ENCODE peak calls at places on chromosomes 12 and 14, in four cellular contexts. W is heart right ventricle, U is breast epithelium, H is HAP-1. S is an unnamed sample. For H3K4me1 and H3K9me3, the result is how much of the 10 kb centered on the place peaks cover.

GRCh38 chr14:23660290-23661226 is 24.4 kb downstream of the DHRS2 start:
- DNase-seq in U (no peak), W (no peak), H (no peak), S (no peak)

GRCh38 chr12:56596815-56597214 is 33.3 kb downstream of the BAZ2A start:
- DNase-seq in U (no peak), W (no peak), H (no peak), S (no peak)

GRCh38 chr12:108356902-108357806 is 18.0 kb upstream of the CMKLR1 start:
- DNase-seq in U (no peak), H (no peak), W (no peak), S (no peak)

GRCh38 chr14:67385618-67386017 is 25.5 kb downstream of the EIF2S1 start:
- DNase-seq in H (no peak), W (no peak), U (no peak), S (no peak)

GRCh38 chr14:28765169-28765906 is 1.2 kb upstream of the FOXG1 start:
- DNase-seq in H (no peak), W (no peak), U (no peak), S (no peak)

GRCh38 chr12:21607701-21608100 is 3.1 kb upstream of the GYS2 start:
- DNase-seq in H (no peak), W (no peak), U (no peak), S (no peak)

GRCh38 chr14:32372154-32372553 is 43.1 kb downstream of the AKAP6 start:
- DNase-seq in U (no peak), H (no peak), W (no peak), S (no peak)

GRCh38 chr14:61498303-61498702 is 176.9 kb downstream of the PRKCH start:
- DNase-seq in W (no peak), U (no peak), H (no peak), S (no peak)

GRCh38 chr14:38070213-38070612 is 137.5 kb upstream of the SSTR1 start:
- DNase-seq in H (no peak), W (no peak), U (no peak), S (no peak)
- H3K4me1 ChIP-seq in H (under half), W (under half), U (under half), S (under half)

GRCh38 chr12:131873293-131873692 is 21.1 kb upstream of the ULK1 start:
- DNase-seq in U (no peak), W (no peak), H (no peak), S (no peak)
- H3K4me3 ChIP-seq in U (no peak), W (no peak), H (no peak), S (no peak)

GRCh38 chr14:105851716-105852377 is 325.5 kb downstream of the TMEM121 start:
- DNase-seq in U (peak), H (no peak), W (no peak), S (peak)

GRCh38 chr14:105853907-105854599 is 327.7 kb downstream of the TMEM121 start:
- DNase-seq in U (no peak), W (no peak), H (no peak), S (no peak)

GRCh38 chr14:105852378-105853088 is 326.1 kb downstream of the TMEM121 start:
- DNase-seq in W (no peak), U (peak), H (no peak), S (peak)

GRCh38 chr14:105854600-105855245 is 328.3 kb downstream of the TMEM121 start:
- DNase-seq in H (no peak), U (no peak), W (no peak), S (peak)

GRCh38 chr14:105853089-105853906 is 326.9 kb downstream of the TMEM121 start:
- DNase-seq in H (no peak), U (peak), W (no peak), S (peak)
- H3K9me3 ChIP-seq in H (under half), U (under half), W (under half), S (under half)

DNA sequence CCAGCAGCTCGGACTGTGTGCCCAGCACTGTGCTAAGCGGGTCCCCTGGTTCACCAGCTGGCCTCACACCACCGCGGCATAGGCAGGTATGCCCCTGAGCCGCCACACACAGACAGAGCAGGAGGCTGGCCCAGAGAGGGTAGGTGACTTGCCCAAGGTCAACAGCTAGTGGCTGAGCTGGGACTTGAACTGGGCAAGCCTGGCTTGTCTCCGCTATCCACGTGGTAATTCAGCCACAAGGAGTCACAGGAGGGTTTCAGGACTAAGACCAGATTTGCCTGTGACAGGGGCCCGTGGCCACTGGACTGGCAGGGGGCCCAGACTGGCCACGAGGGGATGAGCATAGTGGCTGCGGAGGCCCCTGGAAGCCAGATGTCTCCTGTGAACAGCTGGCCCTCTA is 47.7 kb downstream of the NCOR2 start:
- DNase-seq in W (no peak), U (no peak), H (no peak), S (no peak)
- H3K4me1 ChIP-seq in W (half or more), U (under half), H (under half), S (under half)

DNA sequence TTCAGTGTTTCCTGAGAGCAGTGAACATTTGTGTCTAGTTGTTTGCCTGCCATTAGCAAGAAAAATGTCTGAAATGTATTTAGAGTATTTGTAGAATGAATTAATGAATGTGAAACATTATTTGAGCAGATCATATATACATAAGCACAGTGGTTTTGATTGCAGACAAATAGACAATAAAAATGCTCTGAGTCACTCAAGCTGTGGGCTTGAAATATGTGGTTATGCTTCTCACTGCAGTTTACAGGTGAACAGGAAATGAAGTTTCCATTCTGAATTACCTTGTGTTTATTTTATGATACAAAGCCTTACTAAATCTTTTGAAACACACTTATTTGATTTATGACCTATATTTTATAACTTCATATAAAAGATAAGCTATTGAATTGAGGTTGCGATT is 827.7 kb downstream of the TMTC2 start:
- DNase-seq in W (no peak), U (no peak), H (no peak), S (no peak)
- H3K4me3 ChIP-seq in W (no peak), U (no peak), H (no peak), S (no peak)

GRCh38 chr12:20345866-20346265 is 22.5 kb upstream of the PDE3A start:
- DNase-seq in H (no peak), U (no peak), W (no peak), S (no peak)

GRCh38 chr12:20356048-20356447 is 12.3 kb upstream of the PDE3A start:
- DNase-seq in U (no peak), H (no peak), W (no peak), S (no peak)

DNA sequence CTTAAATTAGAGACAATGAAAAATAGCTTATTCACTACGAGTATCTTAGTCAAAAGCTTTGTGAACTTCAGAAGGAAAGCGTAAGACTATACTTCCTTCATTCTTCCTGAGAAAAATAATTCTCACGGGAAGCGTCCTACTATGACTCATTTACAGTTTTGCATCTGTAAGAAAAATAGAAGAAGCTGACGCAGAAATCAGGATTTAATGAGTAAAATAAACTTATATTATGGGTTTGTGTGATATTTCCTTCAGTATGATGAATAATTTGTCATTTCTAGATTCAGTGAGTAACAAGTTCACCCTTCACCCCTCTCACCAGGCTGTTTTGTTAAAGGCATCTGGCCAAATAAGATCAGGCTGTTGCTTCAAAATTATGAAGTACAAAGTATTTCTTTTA is 17.8 kb upstream of the PDE3A start:
- DNase-seq in U (no peak), H (no peak), W (no peak), S (no peak)
- H3K9me3 ChIP-seq in U (under half), H (under half), W (under half), S (under half)

DNA sequence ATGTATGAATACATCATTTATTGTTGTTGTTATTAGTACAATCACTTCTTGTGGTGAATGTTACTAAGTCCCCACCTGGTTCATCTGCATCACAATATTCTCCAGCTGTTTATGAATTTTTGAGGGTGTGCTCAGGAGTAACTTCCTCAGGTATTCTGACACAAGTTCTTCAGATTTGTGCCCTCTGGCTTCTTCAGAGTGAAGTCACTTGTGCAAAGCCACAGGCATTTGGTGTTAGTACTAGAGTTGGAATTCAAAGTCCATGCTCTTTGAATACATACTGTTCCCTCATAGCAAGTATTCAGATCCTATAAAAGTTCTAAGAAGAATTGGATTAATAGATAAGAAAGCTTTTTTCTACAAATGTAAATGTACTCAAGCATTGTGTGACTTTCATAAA is 150.3 kb upstream of the AVPR1A start:
- DNase-seq in U (no peak), W (no peak), H (no peak), S (no peak)
- H3K4me1 ChIP-seq in U (under half), W (under half), H (under half), S (under half)

DNA sequence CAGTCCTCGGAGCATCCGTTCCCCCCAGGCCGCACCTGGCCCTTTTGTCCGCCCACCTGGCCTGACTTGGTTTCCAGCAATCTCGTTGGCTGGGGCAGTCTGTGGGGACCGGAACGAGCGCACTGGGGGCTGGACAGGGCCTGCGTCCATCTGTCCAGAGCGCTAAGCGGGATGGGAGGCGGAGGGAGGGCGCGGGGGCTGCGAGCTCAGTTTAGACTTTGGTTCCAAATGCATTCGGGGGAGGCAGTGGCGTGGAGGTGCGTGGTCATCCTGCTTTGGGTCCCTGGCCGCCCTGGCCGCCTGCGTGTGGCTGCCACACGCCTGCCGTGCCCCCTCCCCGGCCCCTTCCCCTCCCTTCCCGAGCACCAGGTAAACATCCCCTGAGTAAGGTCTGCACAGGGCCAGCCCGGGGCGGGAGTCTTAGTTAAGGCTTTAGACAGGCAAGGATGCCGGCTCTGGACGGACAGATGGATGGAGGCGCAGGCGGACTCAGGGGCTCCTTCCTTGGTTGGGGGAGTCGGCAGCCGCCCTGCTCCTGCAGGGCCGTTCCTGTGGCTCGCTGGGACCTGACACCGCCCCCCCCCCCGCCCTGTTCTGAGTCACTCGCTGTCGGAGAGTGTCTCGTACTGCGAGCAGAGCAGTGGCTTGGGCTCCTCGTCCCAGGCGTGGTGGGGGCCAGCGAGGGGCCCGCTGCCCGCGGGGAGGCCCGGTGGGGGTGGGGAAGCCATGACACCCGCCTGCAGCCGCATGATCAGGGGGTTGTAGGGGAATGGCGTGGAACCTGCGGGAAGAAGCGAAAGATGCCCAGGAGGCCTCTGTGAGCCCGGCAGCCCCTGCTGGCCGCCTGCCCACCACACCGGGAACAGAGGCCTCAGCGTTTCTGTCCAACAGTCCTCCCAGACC is 30.2 kb downstream of the RFLNA start:
- DNase-seq in W (no peak), H (no peak), U (no peak), S (peak)
- H3K4me3 ChIP-seq in W (no peak), H (no peak), U (no peak), S (no peak)

GRCh38 chr12:87758271-87758670 is 270.9 kb downstream of the C12orf50 start:
- DNase-seq in H (no peak), W (no peak), U (no peak), S (no peak)
- H3K9me3 ChIP-seq in H (under half), W (under half), U (under half), S (under half)

S was measured in left lung.